ENCODE peak calls at places on chromosomes 6 and 20, in four cellular contexts. P is upper lobe of right lung, Y is pancreas, K is lower leg skin. Z is an unnamed sample.

GRCh38 chr6:80618953-80619352 is 512.5 kb downstream of the BCKDHB start:
- DNase-seq in P (no peak), Y (no peak), K (no peak), Z (no peak)

GRCh38 chr20:25280051-25280573 is 32.2 kb downstream of the PYGB start:
- DNase-seq in P (no peak), Y (peak), K (peak), Z (no peak)

GRCh38 chr6:116405663-116406329 is 35.0 kb downstream of the DSE start:
- DNase-seq in P (no peak), Y (no peak), K (no peak), Z (no peak)

GRCh38 chr20:40189621-40190020 is 499.4 kb downstream of the MAFB start:
- DNase-seq in P (no peak), Y (no peak), K (no peak), Z (no peak)

GRCh38 chr6:39980839-39981580 is 46.7 kb upstream of the MOCS1 start:
- DNase-seq in P (no peak), Y (peak), K (no peak), Z (no peak)

GRCh38 chr6:48610846-48611245 is 499.8 kb upstream of the PTCHD4 start:
- DNase-seq in P (no peak), Y (no peak), K (no peak), Z (no peak)

GRCh38 chr6:6577736-6578135 is 10.8 kb upstream of the LY86 start:
- DNase-seq in P (no peak), Y (no peak), K (peak), Z (no peak)

GRCh38 chr20:19935842-19936241 is 81.3 kb upstream of the NAA20 start:
- DNase-seq in P (no peak), Y (peak), K (peak), Z (no peak)

GRCh38 chr20:5433352-5433751 is 116.6 kb upstream of the PROKR2 start:
- DNase-seq in P (no peak), Y (no peak), K (no peak), Z (no peak)

GRCh38 chr20:4065405-4065841 is 50.1 kb upstream of the RNF24 start:
- DNase-seq in P (no peak), Y (no peak), K (peak), Z (no peak)

GRCh38 chr6:92962846-92963245 is 456.5 kb downstream of the EPHA7 start:
- DNase-seq in P (no peak), Y (no peak), K (no peak), Z (no peak)

GRCh38 chr20:1005452-1006027 is 3.4 kb upstream of the RSPO4 start:
- DNase-seq in P (peak), Y (peak), K (peak), Z (peak)

GRCh38 chr6:160679402-160679769 is 15.3 kb upstream of the LPA start:
- DNase-seq in P (peak), Y (peak), K (no peak), Z (no peak)

GRCh38 chr6:121837545-121838229 is 402.2 kb downstream of the GJA1 start:
- DNase-seq in P (no peak), Y (no peak), K (no peak), Z (no peak)

GRCh38 chr6:107866606-107867301 is 42.6 kb upstream of the SCML4 start:
- DNase-seq in P (no peak), Y (no peak), K (no peak), Z (peak)

DNA sequence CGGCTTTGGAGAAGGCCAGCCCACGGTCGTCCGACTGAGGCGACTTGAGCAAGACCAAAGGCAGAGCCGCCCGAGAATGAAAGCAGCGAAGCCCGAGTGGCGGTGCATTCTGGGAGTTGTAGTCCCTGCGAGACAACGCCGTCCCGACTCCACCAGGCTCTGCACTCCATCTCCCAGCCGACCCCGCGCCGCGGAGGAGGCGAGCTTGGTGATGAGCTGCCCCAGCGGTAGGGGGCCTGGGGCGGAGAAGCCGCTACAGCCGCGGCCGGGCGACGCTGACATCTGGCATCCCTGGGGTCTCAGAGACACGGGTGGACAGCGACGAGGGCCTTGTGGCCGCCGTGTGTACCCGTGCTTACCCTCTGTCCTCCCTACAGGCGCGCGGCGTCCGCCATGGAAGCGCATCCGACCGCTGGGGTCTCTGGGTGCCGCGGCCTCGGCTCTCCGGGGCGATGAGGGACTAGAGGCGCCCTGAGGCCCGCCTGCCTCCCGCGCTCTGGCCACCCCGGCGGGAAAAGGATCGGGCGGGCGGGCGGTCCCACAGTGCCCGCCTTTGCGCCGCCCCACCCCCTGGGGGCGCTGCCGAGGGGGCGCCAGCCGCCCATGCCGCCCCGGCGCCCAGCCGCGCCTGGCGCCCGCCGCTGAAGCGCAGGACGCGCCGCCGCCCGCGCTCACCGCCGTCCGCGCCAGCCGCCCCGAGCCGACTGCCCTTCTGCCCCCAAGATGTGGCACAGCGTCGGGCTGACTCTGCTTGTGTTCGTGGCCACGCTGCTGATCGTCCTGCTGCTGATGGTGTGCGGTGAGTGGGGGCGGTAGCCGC is at the start of gene SMIM13:
- DNase-seq in P (peak), Y (peak), K (peak), Z (peak)
- H3K4me3 ChIP-seq in P (peak), Y (peak), K (peak), Z (peak)

GRCh38 chr6:83067448-83068413 is at the start of gene DOP1A:
- DNase-seq in P (peak), Y (peak), K (peak), Z (peak)

GRCh38 chr6:83068628-83069027 is 1.2 kb downstream of the DOP1A start:
- DNase-seq in P (no peak), Y (no peak), K (no peak), Z (no peak)

GRCh38 chr6:83071023-83071422 is 3.6 kb downstream of the DOP1A start:
- DNase-seq in P (no peak), Y (no peak), K (no peak), Z (no peak)

GRCh38 chr6:83071707-83072106 is 4.2 kb downstream of the DOP1A start:
- DNase-seq in P (no peak), Y (no peak), K (no peak), Z (no peak)

DNA sequence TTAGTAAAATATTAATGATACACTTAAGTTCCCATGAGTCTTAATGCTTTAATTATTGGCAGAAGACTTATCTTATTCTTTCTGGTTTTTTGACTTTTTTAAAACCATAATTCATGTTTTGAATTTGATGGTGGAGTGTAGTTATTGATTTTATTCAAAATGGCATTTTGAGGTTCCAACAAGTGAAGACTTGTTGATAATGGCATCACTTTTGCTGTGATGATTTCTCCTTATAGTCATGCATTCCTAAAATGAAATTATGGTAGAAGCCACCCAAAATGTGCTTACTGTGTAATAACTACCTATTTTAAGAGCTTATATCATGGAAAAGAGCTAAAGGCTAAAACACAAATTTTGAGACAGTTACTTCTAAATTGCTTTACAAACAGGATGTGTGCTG is 2.2 kb downstream of the DOP1A start:
- DNase-seq in P (no peak), Y (no peak), K (no peak), Z (no peak)
- H3K4me3 ChIP-seq in P (no peak), Y (no peak), K (no peak), Z (no peak)

GRCh38 chr6:101391772-101392560 is 1.5 kb upstream of the GRIK2 start:
- DNase-seq in P (no peak), Y (no peak), K (no peak), Z (no peak)

GRCh38 chr6:101392561-101393230 is 812 bp upstream of the GRIK2 start:
- DNase-seq in P (no peak), Y (no peak), K (no peak), Z (no peak)

GRCh38 chr6:101396552-101397173 is 3.2 kb downstream of the GRIK2 start:
- DNase-seq in P (no peak), Y (peak), K (no peak), Z (peak)

GRCh38 chr6:101395345-101395744 is 1.8 kb downstream of the GRIK2 start:
- DNase-seq in P (no peak), Y (no peak), K (no peak), Z (no peak)

GRCh38 chr6:101393291-101394251 is at the start of gene GRIK2:
- DNase-seq in P (peak), Y (peak), K (peak), Z (no peak)
- H3K4me3 ChIP-seq in P (peak), Y (peak), K (peak), Z (no peak)

GRCh38 chr6:137707038-137707589 is 159.9 kb upstream of the TNFAIP3 start:
- DNase-seq in P (no peak), Y (no peak), K (no peak), Z (no peak)
- H3K4me3 ChIP-seq in P (no peak), Y (no peak), K (no peak), Z (peak)

DNA sequence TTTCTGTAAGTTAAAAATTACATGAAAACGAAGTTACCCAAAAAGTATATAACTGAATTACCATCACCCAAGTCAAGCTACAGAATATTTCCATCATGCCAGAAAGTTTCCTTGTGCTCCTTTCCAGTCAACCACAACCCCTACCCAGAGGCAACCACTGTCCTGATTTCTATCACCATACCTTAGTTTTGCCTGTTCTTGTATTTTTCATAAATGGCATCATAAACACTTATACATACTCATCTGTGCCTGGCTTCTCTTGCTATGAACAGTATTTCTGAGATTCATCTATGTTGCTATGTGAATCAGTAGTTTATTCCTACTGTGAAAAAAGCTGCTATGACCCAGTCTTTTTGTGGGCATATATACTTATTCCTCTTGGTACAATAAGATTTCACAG is 7.4 kb downstream of the FKBP5 start:
- DNase-seq in P (no peak), Y (no peak), K (no peak), Z (no peak)
- H3K4me3 ChIP-seq in P (no peak), Y (no peak), K (no peak), Z (no peak)

GRCh38 chr6:85680388-85680787 is 37.7 kb upstream of the SYNCRIP start:
- DNase-seq in P (no peak), Y (no peak), K (no peak), Z (no peak)
- H3K4me3 ChIP-seq in P (no peak), Y (no peak), K (no peak), Z (no peak)

Z was measured in CD4-positive, alpha-beta memory T cell.